ENCODE peak calls at places on chromosomes 5 and 9, in eight cellular contexts. W is HFF-Myc, Z is cardiac muscle cell, P is A549, U is right cardiac atrium, C is fibroblast of pulmonary artery, G is choroid plexus epithelial cell, X is A673. D is an unnamed sample.

GRCh38 chr9:22413884-22414283 is 32.7 kb upstream of the DMRTA1 start:
- DNase-seq in G (peak), W (no peak), C (no peak), U (no peak), P (no peak), Z (no peak), X (no peak), D (no peak)

GRCh38 chr5:72604111-72604792 is 97.0 kb upstream of the ZNF366 start:
- DNase-seq in W (no peak), U (no peak), P (no peak), Z (no peak), C (peak), G (no peak), X (no peak), D (no peak)

GRCh38 chr5:145557345-145557744 is 277.8 kb downstream of the PRELID2 start:
- DNase-seq in X (no peak), P (no peak), W (no peak), Z (no peak), U (no peak), C (no peak), G (no peak), D (no peak)

GRCh38 chr9:132090771-132091170 is 11.1 kb upstream of the MED27 start:
- DNase-seq in W (no peak), U (no peak), Z (no peak), X (no peak), P (no peak), C (peak), G (no peak), D (no peak)

GRCh38 chr5:111167551-111167950 is 56.6 kb upstream of the CAMK4 start:
- DNase-seq in P (no peak), U (no peak), C (no peak), G (no peak), W (no peak), X (no peak), Z (no peak), D (no peak)

GRCh38 chr9:71353723-71354122 is 232.3 kb upstream of the TRPM3 start:
- DNase-seq in U (no peak), X (no peak), G (no peak), Z (no peak), P (no peak), C (no peak), W (peak), D (no peak)

GRCh38 chr5:135761746-135762145 is 72.7 kb upstream of the SLC25A48 start:
- DNase-seq in P (no peak), W (no peak), Z (no peak), X (no peak), G (no peak), C (no peak), U (no peak), D (no peak)

GRCh38 chr5:123672067-123672466 is 160.1 kb downstream of the CSNK1G3 start:
- DNase-seq in C (no peak), Z (no peak), X (no peak), G (no peak), U (no peak), W (no peak), P (no peak), D (no peak)

GRCh38 chr5:124806026-124806856 is 59.8 kb upstream of the ZNF608 start:
- DNase-seq in G (peak), Z (peak), X (peak), C (peak), P (no peak), U (peak), W (peak), D (no peak)

GRCh38 chr9:136765041-136765440 is 723 bp upstream of the LCN15 start:
- DNase-seq in Z (no peak), X (no peak), P (no peak), W (no peak), G (no peak), U (peak), C (no peak), D (no peak)

GRCh38 chr5:56757077-56757476 is 58.3 kb upstream of the MAP3K1 start:
- DNase-seq in X (no peak), P (no peak), C (no peak), Z (no peak), G (no peak), U (no peak), W (no peak), D (no peak)

GRCh38 chr5:74499236-74499635 is 141.3 kb downstream of the ENC1 start:
- DNase-seq in C (no peak), Z (no peak), P (no peak), U (no peak), G (no peak), W (no peak), X (no peak), D (no peak)

GRCh38 chr9:92507005-92507404 is 24.7 kb upstream of the ASPN start:
- DNase-seq in C (no peak), X (no peak), U (no peak), P (no peak), G (no peak), W (no peak), Z (no peak), D (no peak)

GRCh38 chr5:163252951-163253350 is 184.4 kb upstream of the CCNG1 start:
- DNase-seq in P (no peak), X (no peak), G (no peak), C (no peak), W (no peak), U (no peak), Z (no peak), D (no peak)

GRCh38 chr9:104575451-104575850 is 6.5 kb downstream of the OR13C8 start:
- DNase-seq in W (no peak), G (no peak), C (no peak), P (no peak), X (no peak), Z (no peak), U (no peak), D (no peak)

GRCh38 chr5:178662541-178662860 is 35.7 kb upstream of the CLK4 start:
- DNase-seq in C (no peak), U (no peak), Z (no peak), X (no peak), G (no peak), W (no peak), P (no peak), D (no peak)

GRCh38 chr5:180103487-180103886 is 31.9 kb upstream of the RNF130 start:
- DNase-seq in P (no peak), C (no peak), X (no peak), G (no peak), Z (no peak), U (no peak), W (no peak), D (no peak)

GRCh38 chr9:125509476-125509875 is 197.5 kb downstream of the MAPKAP1 start:
- DNase-seq in Z (peak), P (no peak), C (peak), U (no peak), X (no peak), W (no peak), G (peak), D (no peak)

GRCh38 chr5:81021951-81022687 is 62.0 kb downstream of the RASGRF2 start:
- DNase-seq in Z (no peak), X (no peak), W (no peak), U (no peak), G (no peak), P (no peak), C (no peak), D (no peak)

GRCh38 chr9:126474201-126474765 is 139.4 kb upstream of the LMX1B start:
- DNase-seq in P (peak), C (peak), Z (no peak), X (no peak), W (no peak), U (no peak), G (peak), D (no peak)

GRCh38 chr9:88322906-88323566 is 65.2 kb upstream of the SPIN1 start:
- DNase-seq in W (no peak), C (peak), G (peak), Z (no peak), P (no peak), U (no peak), X (no peak), D (no peak)

GRCh38 chr5:111119856-111120255 is 27.7 kb downstream of the WDR36 start:
- DNase-seq in C (no peak), P (no peak), W (no peak), X (no peak), G (no peak), U (no peak), Z (no peak), D (no peak)

GRCh38 chr9:37954581-37954981 is 50.7 kb upstream of the SLC25A51 start:
- DNase-seq in W (no peak), C (no peak), P (no peak), U (peak), Z (no peak), X (no peak), G (no peak), D (peak)

GRCh38 chr5:180463916-180464602 is 30.1 kb upstream of the CNOT6 start:
- DNase-seq in U (no peak), P (no peak), Z (no peak), W (no peak), C (no peak), G (no peak), X (no peak), D (no peak)

GRCh38 chr9:882416-882931 is 41.0 kb downstream of the DMRT1 start:
- DNase-seq in U (no peak), W (no peak), Z (no peak), C (no peak), P (no peak), X (no peak), G (no peak), D (no peak)

GRCh38 chr5:159097461-159098284 is 2.0 kb downstream of the EBF1 start:
- DNase-seq in U (peak), G (peak), X (no peak), P (no peak), Z (no peak), C (peak), W (no peak), D (peak)

GRCh38 chr5:159095882-159096554 is 3.7 kb downstream of the EBF1 start:
- DNase-seq in X (no peak), C (no peak), P (no peak), U (peak), G (no peak), W (no peak), Z (no peak), D (peak)

GRCh38 chr5:159098285-159099048 is 1.2 kb downstream of the EBF1 start:
- DNase-seq in C (no peak), P (peak), X (no peak), W (no peak), Z (no peak), U (no peak), G (no peak), D (no peak)

GRCh38 chr5:159095218-159095617 is 4.5 kb downstream of the EBF1 start:
- DNase-seq in X (no peak), W (no peak), Z (no peak), P (no peak), G (no peak), C (no peak), U (peak), D (peak)

DNA sequence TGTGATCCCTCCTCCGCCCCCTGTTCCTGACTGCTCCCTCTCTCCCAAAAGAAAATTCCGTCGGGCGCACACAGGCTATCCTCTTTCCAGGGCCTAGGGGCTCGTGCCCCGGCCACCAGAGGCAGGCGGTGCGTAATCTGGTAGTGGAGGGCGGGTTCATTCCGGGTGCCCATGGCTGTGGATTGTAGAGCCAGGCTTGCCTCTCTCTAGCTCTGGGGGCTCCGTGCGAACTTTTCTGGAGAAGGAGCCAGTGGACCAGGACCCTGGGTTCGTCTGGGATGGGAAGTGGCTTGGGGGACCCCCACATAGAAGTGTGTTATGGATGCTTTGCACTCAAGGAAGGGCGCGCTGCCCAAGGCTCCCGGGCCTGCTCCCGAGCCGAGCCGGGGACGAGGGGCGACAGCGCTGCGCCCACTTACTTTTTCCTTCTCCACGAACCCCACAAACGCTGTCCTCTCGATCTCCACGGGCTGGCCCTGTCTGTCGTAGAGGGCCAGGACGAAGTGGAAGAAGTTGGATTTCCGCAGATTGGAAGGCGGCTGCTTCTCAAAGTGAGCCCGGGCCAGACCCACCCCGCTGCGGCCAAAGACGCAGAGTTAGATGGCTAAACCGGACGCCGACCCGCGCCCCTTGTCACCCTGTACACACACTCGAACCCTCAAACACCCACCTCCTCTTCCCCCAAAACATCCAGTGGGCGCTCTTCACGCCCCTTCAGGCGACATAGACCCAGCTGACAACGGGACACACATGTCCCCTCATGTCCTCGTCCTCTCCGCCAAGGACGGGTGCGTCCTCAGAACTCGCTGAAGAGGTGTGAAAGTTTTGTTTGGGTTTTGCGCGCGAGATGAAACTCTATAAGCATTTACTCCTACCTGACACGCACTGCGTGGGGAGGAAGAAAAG is 2.9 kb downstream of the EBF1 start:
- DNase-seq in G (no peak), P (no peak), W (no peak), U (peak), X (no peak), C (no peak), Z (no peak), D (peak)
- H3K4me3 ChIP-seq in G (peak), P (no peak), W (no peak), U (peak), X (no peak), C (peak), Z (no peak), D (peak)

GRCh38 chr5:109718216-109718615 is 28.5 kb downstream of the MAN2A1 start:
- DNase-seq in U (no peak), Z (no peak), X (no peak), P (no peak), C (no peak), G (no peak), W (no peak), D (no peak)
- H3K4me3 ChIP-seq in U (no peak), Z (no peak), X (no peak), P (no peak), C (no peak), G (no peak), W (no peak), D (no peak)

GRCh38 chr5:92519717-92520632 is 1061.0 kb downstream of the NR2F1-AS1 start:
- DNase-seq in U (no peak), P (no peak), G (peak), C (peak), W (no peak), Z (no peak), X (no peak), D (no peak)

GRCh38 chr5:92513067-92513466 is 1068.0 kb downstream of the NR2F1-AS1 start:
- DNase-seq in C (no peak), X (no peak), P (no peak), U (no peak), G (no peak), W (no peak), Z (no peak), D (no peak)

GRCh38 chr5:92514901-92515300 is 1066.1 kb downstream of the NR2F1-AS1 start:
- DNase-seq in Z (no peak), X (no peak), P (no peak), C (no peak), U (no peak), G (peak), W (no peak), D (no peak)

DNA sequence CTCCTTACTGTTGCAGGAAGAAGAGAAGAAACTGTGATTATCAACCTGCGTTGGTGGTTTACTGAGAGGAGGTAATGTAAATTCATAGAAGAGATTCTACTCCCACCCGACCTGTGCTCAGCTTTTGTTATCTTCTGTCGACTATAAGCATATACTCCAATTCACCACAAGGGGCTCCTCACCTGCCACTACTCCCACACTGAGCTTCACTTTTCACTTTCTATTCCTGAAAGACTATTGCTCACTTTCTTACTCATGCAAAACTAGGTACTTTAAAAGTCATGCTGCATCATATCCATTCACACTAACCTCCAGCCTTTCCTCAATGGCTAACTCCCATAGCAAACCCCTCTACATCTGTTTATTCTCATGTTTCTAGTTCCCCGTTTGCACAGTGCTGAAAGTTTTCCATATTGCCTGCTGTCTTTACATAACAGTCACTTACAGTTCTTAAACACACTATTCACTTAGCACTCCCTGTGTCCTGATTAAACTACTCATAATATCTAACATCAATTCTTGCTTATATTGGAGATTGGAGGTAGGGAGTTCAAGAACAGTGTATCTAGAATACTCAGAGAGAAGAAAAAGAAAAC is 1062.6 kb downstream of the NR2F1-AS1 start:
- DNase-seq in P (peak), U (no peak), G (peak), Z (peak), X (peak), W (peak), C (peak), D (no peak)
- H3K4me3 ChIP-seq in P (no peak), U (no peak), G (no peak), Z (no peak), X (no peak), W (no peak), C (no peak), D (no peak)

GRCh38 chr5:9363026-9363793 is 182.7 kb downstream of the SEMA5A start:
- DNase-seq in X (no peak), U (no peak), P (no peak), G (peak), C (peak), Z (no peak), W (no peak), D (peak)

GRCh38 chr5:9365501-9365900 is 180.4 kb downstream of the SEMA5A start:
- DNase-seq in Z (no peak), P (no peak), U (no peak), W (no peak), X (no peak), G (no peak), C (no peak), D (no peak)

GRCh38 chr5:9358961-9359686 is 186.8 kb downstream of the SEMA5A start:
- DNase-seq in G (peak), U (no peak), W (no peak), C (peak), Z (no peak), P (no peak), X (no peak), D (no peak)

GRCh38 chr5:9361835-9362234 is 184.0 kb downstream of the SEMA5A start:
- DNase-seq in P (peak), X (peak), U (peak), Z (peak), G (peak), C (peak), W (no peak), D (peak)

GRCh38 chr5:9362600-9362999 is 183.3 kb downstream of the SEMA5A start:
- DNase-seq in C (no peak), U (no peak), X (no peak), G (no peak), W (no peak), P (no peak), Z (no peak), D (no peak)
- H3K4me3 ChIP-seq in C (no peak), U (no peak), X (no peak), G (no peak), W (no peak), P (no peak), Z (no peak), D (peak)

GRCh38 chr9:105979359-105979758 is 285.0 kb downstream of the TMEM38B start:
- DNase-seq in X (no peak), W (no peak), P (no peak), C (no peak), G (no peak), U (no peak), Z (no peak), D (no peak)

GRCh38 chr9:105973811-105974407 is 279.6 kb downstream of the TMEM38B start:
- DNase-seq in W (no peak), X (no peak), G (peak), P (no peak), Z (no peak), C (peak), U (peak), D (no peak)

GRCh38 chr9:105978336-105978735 is 284.0 kb downstream of the TMEM38B start:
- DNase-seq in X (no peak), G (no peak), C (no peak), P (no peak), Z (no peak), U (no peak), W (no peak), D (no peak)

GRCh38 chr9:105978822-105979221 is 284.5 kb downstream of the TMEM38B start:
- DNase-seq in P (no peak), Z (no peak), W (no peak), C (no peak), G (no peak), U (no peak), X (no peak), D (no peak)

GRCh38 chr9:105976257-105976656 is 281.9 kb downstream of the TMEM38B start:
- DNase-seq in X (no peak), Z (no peak), C (no peak), P (no peak), W (no peak), U (no peak), G (no peak), D (no peak)
- H3K4me3 ChIP-seq in X (no peak), Z (no peak), C (no peak), P (no peak), W (no peak), U (no peak), G (no peak), D (no peak)

DNA sequence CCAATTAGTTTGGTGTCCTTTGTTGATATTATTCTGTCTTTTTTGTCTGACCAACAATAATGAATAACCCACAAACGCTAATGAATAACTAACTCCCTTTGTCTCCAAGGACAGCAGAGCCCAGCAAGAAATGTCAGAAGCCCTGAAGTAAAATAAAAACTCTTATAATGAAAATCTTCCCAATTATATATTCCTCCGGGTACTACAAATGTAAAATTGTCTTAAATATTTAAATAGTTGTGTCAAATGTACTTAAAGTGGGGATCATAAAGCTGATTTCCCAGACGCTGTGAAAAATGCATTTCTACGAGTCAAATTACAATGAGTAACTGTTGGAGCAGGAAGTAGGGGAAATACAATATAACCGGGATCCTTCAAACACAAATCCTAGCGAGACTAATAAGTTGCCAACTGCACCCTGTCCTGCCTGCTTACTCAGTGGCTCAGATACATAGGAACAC is 22.3 kb downstream of the GLIS3 start:
- DNase-seq in P (peak), Z (no peak), X (peak), G (peak), U (no peak), W (no peak), C (peak), D (no peak)
- H3K4me3 ChIP-seq in P (peak), Z (no peak), X (no peak), G (no peak), U (no peak), W (no peak), C (no peak), D (no peak)

D was measured in GM06990.